ENCODE peak calls at places on chromosomes 2 and 18, in four cellular contexts. E is renal cortical epithelial cell, Q is lower lobe of right lung, L is T-helper 2 cell. K is an unnamed sample.
A peak's percentile ranks its signal among the peaks of the same experiment; 100 is the strongest.

GRCh38 chr2:156435725-156436476 is at the start of gene GPD2:
- DNase-seq in E (peak; percentile 62), Q (peak; percentile 97), L (peak; percentile 54), K (peak; percentile 100)

GRCh38 chr2:15899327-15899612 is 41.1 kb upstream of the MYCN start:
- DNase-seq in E (no peak), Q (no peak), L (no peak), K (no peak)

GRCh38 chr18:73674466-73674865 is 473.2 kb downstream of the FBXO15 start:
- DNase-seq in E (peak; percentile 72), Q (no peak), L (no peak), K (no peak)

GRCh38 chr2:16154501-16155280 is 214.3 kb downstream of the MYCN start:
- DNase-seq in E (no peak), Q (no peak), L (no peak), K (no peak)

GRCh38 chr18:3984163-3984757 is 470.8 kb downstream of the DLGAP1 start:
- DNase-seq in E (no peak), Q (no peak), L (no peak), K (no peak)

GRCh38 chr2:240628507-240629418 is 3.5 kb downstream of the GPR35 start:
- DNase-seq in E (no peak), Q (peak; percentile 39), L (no peak), K (peak; percentile 74)

GRCh38 chr18:58315739-58316215 is 271.8 kb downstream of the NEDD4L start:
- DNase-seq in E (no peak), Q (no peak), L (no peak), K (no peak)

GRCh38 chr2:37809525-37809924 is 115.6 kb upstream of the RMDN2 start:
- DNase-seq in E (peak; percentile 42), Q (no peak), L (no peak), K (no peak)

GRCh38 chr2:174697267-174697666 is 67.0 kb downstream of the CHRNA1 start:
- DNase-seq in E (peak; percentile 42), Q (peak; percentile 56), L (peak; percentile 37), K (no peak)

GRCh38 chr18:11807233-11807632 is 44.0 kb upstream of the CHMP1B start:
- DNase-seq in E (no peak), Q (no peak), L (no peak), K (no peak)

GRCh38 chr2:174158003-174158402 is 90.3 kb downstream of the OLA1 start:
- DNase-seq in E (peak; percentile 51), Q (no peak), L (no peak), K (no peak)

GRCh38 chr2:23618265-23618664 is 233.3 kb downstream of the KLHL29 start:
- DNase-seq in E (no peak), Q (peak; percentile 32), L (no peak), K (peak; percentile 14)

GRCh38 chr2:50849205-50849604 is 182.7 kb downstream of the NRXN1 start:
- DNase-seq in E (no peak), Q (no peak), L (no peak), K (no peak)

GRCh38 chr2:199907008-199907714 is 3.9 kb upstream of the C2orf69 start:
- DNase-seq in E (no peak), Q (no peak), L (no peak), K (no peak)

GRCh38 chr2:166539340-166540162 is 45.5 kb upstream of the SCN7A start:
- DNase-seq in E (peak; percentile 65), Q (no peak), L (no peak), K (no peak)

GRCh38 chr2:38771632-38772031 is 6.4 kb upstream of the GEMIN6 start:
- DNase-seq in E (no peak), Q (no peak), L (no peak), K (no peak)

GRCh38 chr18:26040051-26040656 is 50.3 kb downstream of the SS18 start:
- DNase-seq in E (no peak), Q (no peak), L (no peak), K (no peak)

GRCh38 chr2:75602724-75603342 is 42.1 kb upstream of the EVA1A start:
- DNase-seq in E (peak; percentile 99), Q (peak; percentile 78), L (no peak), K (peak; percentile 71)

GRCh38 chr18:74266161-74266560 is 25.6 kb downstream of the CYB5A start:
- DNase-seq in E (peak; percentile 91), Q (no peak), L (no peak), K (no peak)

GRCh38 chr2:112110966-112111365 is 27.2 kb upstream of the FBLN7 start:
- DNase-seq in E (no peak), Q (no peak), L (no peak), K (no peak)

GRCh38 chr2:105417789-105418475 is 19.1 kb upstream of the FHL2 start:
- DNase-seq in E (peak; percentile 78), Q (no peak), L (no peak), K (no peak)

GRCh38 chr2:231099918-231100317 is 24.9 kb downstream of the HTR2B start:
- DNase-seq in E (no peak), Q (no peak), L (no peak), K (no peak)

K was measured in left lung.